ENCODE peak calls at places on chromosomes 16 and 17, in four cellular contexts. R is WTC11, N is K562, X is HepG2. Z is an unnamed sample.
A peak's percentile ranks its signal among the peaks of the same experiment; 100 is the strongest.

GRCh38 chr17:38431343-38432145 is 3.3 kb downstream of the ARHGAP23 start:
- DNase-seq in R (no peak), N (no peak), X (no peak), Z (no peak)

GRCh38 chr17:31494259-31495048 is 103.0 kb downstream of the RAB11FIP4 start:
- DNase-seq in R (no peak), N (no peak), X (no peak), Z (no peak)

GRCh38 chr17:74569392-74570003 is 2.2 kb upstream of the CD300H start:
- DNase-seq in R (no peak), N (no peak), X (no peak), Z (no peak)

GRCh38 chr16:22628994-22629393 is 118.3 kb downstream of the NPIPB5 start:
- DNase-seq in R (no peak), N (no peak), X (no peak), Z (no peak)

GRCh38 chr17:80861892-80862291 is 129.7 kb upstream of the CHMP6 start:
- DNase-seq in R (no peak), N (no peak), X (no peak), Z (peak; percentile 88)

GRCh38 chr16:87850009-87851006 is 19.0 kb downstream of the SLC7A5 start:
- DNase-seq in R (peak; percentile 87), N (peak; percentile 75), X (peak; percentile 91), Z (peak; percentile 91)

GRCh38 chr16:50459681-50460080 is 88.5 kb upstream of the NKD1 start:
- DNase-seq in R (no peak), N (no peak), X (no peak), Z (no peak)

GRCh38 chr16:67443299-67443698 is 12.4 kb downstream of the HSD11B2 start:
- DNase-seq in R (no peak), N (no peak), X (no peak), Z (no peak)

GRCh38 chr16:56824335-56824734 is 40.7 kb upstream of the SLC12A3 start:
- DNase-seq in R (no peak), N (no peak), X (peak; percentile 53), Z (no peak)

DNA sequence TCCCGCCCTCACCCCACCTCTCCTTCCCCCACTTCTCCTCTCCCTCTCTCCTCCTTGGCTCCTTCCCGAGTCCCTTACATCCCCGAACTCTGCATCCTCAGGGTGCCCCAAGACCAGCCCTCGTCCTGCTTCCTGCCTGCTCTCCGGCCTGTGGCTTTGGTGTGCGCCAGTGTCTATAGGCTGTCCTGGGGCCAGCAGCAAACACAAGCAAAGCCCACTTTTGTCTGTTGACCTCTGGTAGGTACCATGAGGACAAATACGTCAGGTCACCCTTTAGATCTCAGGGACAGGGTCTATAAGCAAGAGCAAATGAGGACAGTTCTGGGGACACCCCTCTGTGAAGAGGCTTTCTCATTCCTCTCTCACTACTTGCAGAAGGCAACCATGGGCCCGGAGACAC is 327 bp upstream of the COPZ2 start:
- DNase-seq in R (no peak), N (no peak), X (no peak), Z (no peak)
- TF ChIP-seq FOXJ3 in R (no peak), N (no peak), X (no peak), Z (no peak)

DNA sequence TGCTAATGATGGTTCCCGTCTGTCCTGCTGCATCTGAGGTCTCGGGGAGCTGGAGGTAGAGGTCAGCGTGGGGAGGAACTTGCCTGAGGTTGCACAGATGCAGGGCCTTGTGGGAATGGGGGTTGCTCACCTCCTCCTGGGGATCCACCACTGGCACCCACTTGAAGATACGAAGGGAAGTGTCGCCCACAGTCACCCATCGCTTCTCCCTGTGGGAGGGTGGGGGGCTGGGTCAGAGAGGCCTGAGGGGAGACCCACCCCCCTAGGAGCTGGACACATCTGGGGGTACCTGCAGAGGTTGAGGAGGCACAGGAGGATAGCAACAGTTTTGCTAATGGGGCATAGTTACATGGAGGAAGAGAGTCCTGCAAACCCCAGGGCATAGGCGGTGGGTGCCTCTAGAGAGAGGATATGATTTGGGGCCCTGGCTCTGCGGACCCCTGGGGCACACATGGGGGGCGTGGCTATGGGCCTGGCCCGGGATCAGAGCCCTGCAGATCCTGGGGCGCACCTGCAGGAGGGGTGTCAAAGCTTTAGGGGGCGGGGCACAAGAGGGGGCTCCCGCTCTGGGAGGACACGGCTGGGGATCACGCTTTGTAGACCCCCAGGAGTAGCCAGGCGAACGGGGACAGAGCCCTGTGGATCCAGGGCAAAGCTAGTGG is 664 bp downstream of the BCL7C start:
- DNase-seq in R (peak; percentile 48), N (no peak), X (no peak), Z (peak; percentile 63)
- TF ChIP-seq FOXJ3 in R (no peak), N (no peak), X (no peak), Z (no peak)

DNA sequence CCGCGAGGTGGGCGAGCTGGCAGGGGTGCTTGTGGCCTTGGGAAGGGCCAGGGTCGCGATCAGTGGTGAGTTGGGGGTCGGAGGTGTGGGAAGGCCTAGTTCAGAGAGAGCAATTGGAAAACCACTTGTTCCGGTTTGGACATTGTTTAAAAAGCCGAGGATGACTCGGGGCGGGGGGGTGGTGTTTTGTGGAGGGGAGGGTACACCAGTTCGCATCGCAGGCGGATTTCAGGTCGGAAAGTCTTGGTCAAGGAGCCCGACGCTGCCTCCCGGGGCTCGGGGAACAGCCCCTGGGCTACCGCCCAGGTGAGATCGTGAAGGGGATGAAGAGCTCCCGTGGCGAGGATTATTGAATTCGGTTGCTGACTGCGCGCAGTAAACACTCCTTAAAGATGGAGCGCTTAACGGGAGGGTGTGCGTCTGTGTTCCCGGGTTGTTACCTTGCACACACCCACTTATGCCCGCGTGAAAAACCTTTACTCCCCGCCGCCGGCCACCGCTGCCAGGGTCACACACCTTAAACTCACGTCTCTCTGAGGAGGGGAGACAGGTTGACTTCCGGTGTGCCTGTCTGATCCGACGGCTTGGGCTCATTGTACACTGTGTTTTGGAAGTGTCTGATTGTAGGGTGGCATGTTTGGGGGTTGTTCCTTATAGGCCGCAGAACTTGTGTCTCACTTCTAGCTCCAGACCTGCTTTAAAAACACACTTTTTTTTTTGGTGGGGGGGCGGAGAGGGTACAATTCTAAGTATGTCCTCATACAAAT is 66.6 kb downstream of the KPNA2 start:
- DNase-seq in R (no peak), N (no peak), X (no peak), Z (peak; percentile 36)
- TF ChIP-seq FOXJ3 in R (no peak), N (no peak), X (no peak), Z (no peak)

GRCh38 chr16:14400285-14400977 is 229.6 kb downstream of the PARN start:
- DNase-seq in R (no peak), N (no peak), X (no peak), Z (no peak)

GRCh38 chr16:14401839-14402115 is 228.3 kb downstream of the PARN start:
- DNase-seq in R (no peak), N (no peak), X (no peak), Z (no peak)

GRCh38 chr16:14394834-14395233 is 235.2 kb downstream of the PARN start:
- DNase-seq in R (no peak), N (no peak), X (no peak), Z (no peak)

GRCh38 chr16:14398014-14398717 is 231.9 kb downstream of the PARN start:
- DNase-seq in R (no peak), N (no peak), X (no peak), Z (no peak)

GRCh38 chr16:14399397-14400284 is 230.4 kb downstream of the PARN start:
- DNase-seq in R (no peak), N (no peak), X (peak; percentile 99), Z (no peak)
- TF ChIP-seq FOXJ3 in R (no peak), N (no peak), X (peak; percentile 76), Z (no peak)

GRCh38 chr17:17874478-17874877 is 37.7 kb upstream of the SREBF1 start:
- DNase-seq in R (no peak), N (no peak), X (no peak), Z (no peak)
- TF ChIP-seq FOXJ3 in R (no peak), N (no peak), X (no peak), Z (no peak)